ENCODE peak calls at places on chromosomes 4 and X, in nine cellular contexts. One of them, this sample, is unnamed.

GRCh38 chrX:139784788-139785187 is 76.8 kb upstream of the MCF2 start:
- DNase-seq in HFF-Myc: no peak
- DNase-seq in cardiac muscle cell: no peak
- DNase-seq in dorsolateral prefrontal cortex: no peak
- DNase-seq in cardiac fibroblast: no peak
- DNase-seq in left lung: no peak
- DNase-seq in fibroblast of mammary gland: no peak
- DNase-seq in right lobe of liver: no peak
- DNase-seq in astrocyte of the spinal cord: no peak
- DNase-seq in this sample: no peak

GRCh38 chr4:101101072-101101471 is 246.3 kb downstream of the PPP3CA start:
- DNase-seq in left lung: no peak
- DNase-seq in cardiac fibroblast: no peak
- DNase-seq in astrocyte of the spinal cord: no peak
- DNase-seq in cardiac muscle cell: no peak
- DNase-seq in dorsolateral prefrontal cortex: no peak
- DNase-seq in fibroblast of mammary gland: no peak
- DNase-seq in HFF-Myc: no peak
- DNase-seq in right lobe of liver: no peak
- DNase-seq in this sample: no peak

GRCh38 chr4:2251073-2251794 is 9.3 kb upstream of the HAUS3 start:
- DNase-seq in left lung: peak; percentile 26
- DNase-seq in right lobe of liver: peak; percentile 48
- DNase-seq in cardiac fibroblast: no peak
- DNase-seq in dorsolateral prefrontal cortex: peak; percentile 31
- DNase-seq in fibroblast of mammary gland: no peak
- DNase-seq in HFF-Myc: no peak
- DNase-seq in astrocyte of the spinal cord: no peak
- DNase-seq in cardiac muscle cell: no peak
- DNase-seq in this sample: no peak

GRCh38 chr4:130659314-130659713 is 1563.4 kb downstream of the C4orf33 start:
- DNase-seq in right lobe of liver: no peak
- DNase-seq in HFF-Myc: no peak
- DNase-seq in cardiac muscle cell: no peak
- DNase-seq in astrocyte of the spinal cord: no peak
- DNase-seq in fibroblast of mammary gland: no peak
- DNase-seq in cardiac fibroblast: no peak
- DNase-seq in left lung: no peak
- DNase-seq in dorsolateral prefrontal cortex: no peak
- DNase-seq in this sample: no peak

GRCh38 chrX:131907488-131908314 is 115.4 kb upstream of the STK26 start:
- DNase-seq in cardiac fibroblast: no peak
- DNase-seq in astrocyte of the spinal cord: no peak
- DNase-seq in fibroblast of mammary gland: no peak
- DNase-seq in left lung: no peak
- DNase-seq in HFF-Myc: no peak
- DNase-seq in cardiac muscle cell: no peak
- DNase-seq in right lobe of liver: peak; percentile 43
- DNase-seq in dorsolateral prefrontal cortex: no peak
- DNase-seq in this sample: no peak

GRCh38 chr4:67721770-67722597 is 21.0 kb upstream of the UBA6 start:
- DNase-seq in right lobe of liver: no peak
- DNase-seq in left lung: no peak
- DNase-seq in fibroblast of mammary gland: peak; percentile 42
- DNase-seq in cardiac muscle cell: no peak
- DNase-seq in cardiac fibroblast: peak; percentile 26
- DNase-seq in HFF-Myc: peak; percentile 67
- DNase-seq in astrocyte of the spinal cord: peak; percentile 44
- DNase-seq in dorsolateral prefrontal cortex: no peak
- DNase-seq in this sample: peak; percentile 32

GRCh38 chr4:156968479-156968984 is 3.1 kb downstream of the PDGFC start:
- DNase-seq in astrocyte of the spinal cord: peak; percentile 90
- DNase-seq in right lobe of liver: no peak
- DNase-seq in cardiac muscle cell: peak; percentile 69
- DNase-seq in fibroblast of mammary gland: peak; percentile 85
- DNase-seq in cardiac fibroblast: peak; percentile 87
- DNase-seq in left lung: peak; percentile 47
- DNase-seq in HFF-Myc: peak; percentile 77
- DNase-seq in dorsolateral prefrontal cortex: peak; percentile 57
- DNase-seq in this sample: peak; percentile 92

GRCh38 chrX:40174594-40175415 is 77.0 kb upstream of the BCOR start:
- DNase-seq in astrocyte of the spinal cord: peak; percentile 56
- DNase-seq in dorsolateral prefrontal cortex: no peak
- DNase-seq in fibroblast of mammary gland: no peak
- DNase-seq in left lung: peak; percentile 43
- DNase-seq in cardiac muscle cell: peak; percentile 82
- DNase-seq in HFF-Myc: no peak
- DNase-seq in right lobe of liver: peak; percentile 65
- DNase-seq in cardiac fibroblast: peak; percentile 64
- DNase-seq in this sample: peak; percentile 77

GRCh38 chrX:8067754-8068469 is 103.2 kb downstream of the VCX2 start:
- DNase-seq in right lobe of liver: no peak
- DNase-seq in cardiac fibroblast: no peak
- DNase-seq in left lung: no peak
- DNase-seq in dorsolateral prefrontal cortex: no peak
- DNase-seq in HFF-Myc: no peak
- DNase-seq in cardiac muscle cell: no peak
- DNase-seq in astrocyte of the spinal cord: peak; percentile 30
- DNase-seq in fibroblast of mammary gland: peak; percentile 37
- DNase-seq in this sample: peak; percentile 0

GRCh38 chr4:25702848-25703247 is 47.2 kb downstream of the SLC34A2 start:
- DNase-seq in astrocyte of the spinal cord: peak; percentile 72
- DNase-seq in fibroblast of mammary gland: peak; percentile 80
- DNase-seq in cardiac fibroblast: peak; percentile 75
- DNase-seq in left lung: no peak
- DNase-seq in HFF-Myc: peak; percentile 11
- DNase-seq in right lobe of liver: no peak
- DNase-seq in cardiac muscle cell: peak; percentile 32
- DNase-seq in dorsolateral prefrontal cortex: peak; percentile 52
- DNase-seq in this sample: peak; percentile 3

GRCh38 chr4:183563874-183564273 is 59.0 kb downstream of the ING2 start:
- DNase-seq in dorsolateral prefrontal cortex: no peak
- DNase-seq in right lobe of liver: no peak
- DNase-seq in left lung: peak; percentile 40
- DNase-seq in cardiac fibroblast: peak; percentile 13
- DNase-seq in cardiac muscle cell: no peak
- DNase-seq in HFF-Myc: no peak
- DNase-seq in astrocyte of the spinal cord: peak; percentile 54
- DNase-seq in fibroblast of mammary gland: peak; percentile 76
- DNase-seq in this sample: peak; percentile 38

GRCh38 chr4:19693949-19694597 is 557.6 kb upstream of the SLIT2 start:
- DNase-seq in fibroblast of mammary gland: no peak
- DNase-seq in dorsolateral prefrontal cortex: no peak
- DNase-seq in left lung: no peak
- DNase-seq in right lobe of liver: no peak
- DNase-seq in HFF-Myc: no peak
- DNase-seq in astrocyte of the spinal cord: no peak
- DNase-seq in cardiac muscle cell: no peak
- DNase-seq in cardiac fibroblast: peak; percentile 52
- DNase-seq in this sample: no peak

GRCh38 chrX:142054094-142054493 is 150.4 kb downstream of the MAGEC1 start:
- DNase-seq in astrocyte of the spinal cord: no peak
- DNase-seq in cardiac muscle cell: no peak
- DNase-seq in left lung: no peak
- DNase-seq in fibroblast of mammary gland: no peak
- DNase-seq in HFF-Myc: no peak
- DNase-seq in cardiac fibroblast: no peak
- DNase-seq in right lobe of liver: no peak
- DNase-seq in dorsolateral prefrontal cortex: no peak
- DNase-seq in this sample: no peak

GRCh38 chr4:48334900-48335384 is 6.4 kb upstream of the SLAIN2 start:
- DNase-seq in cardiac fibroblast: no peak
- DNase-seq in left lung: no peak
- DNase-seq in HFF-Myc: no peak
- DNase-seq in cardiac muscle cell: no peak
- DNase-seq in fibroblast of mammary gland: peak; percentile 47
- DNase-seq in right lobe of liver: no peak
- DNase-seq in astrocyte of the spinal cord: no peak
- DNase-seq in dorsolateral prefrontal cortex: no peak
- DNase-seq in this sample: peak; percentile 44

GRCh38 chrX:6002056-6002455 is 226.6 kb downstream of the NLGN4X start:
- DNase-seq in astrocyte of the spinal cord: no peak
- DNase-seq in left lung: no peak
- DNase-seq in cardiac muscle cell: no peak
- DNase-seq in HFF-Myc: no peak
- DNase-seq in fibroblast of mammary gland: no peak
- DNase-seq in right lobe of liver: no peak
- DNase-seq in dorsolateral prefrontal cortex: no peak
- DNase-seq in cardiac fibroblast: no peak
- DNase-seq in this sample: no peak

GRCh38 chrX:154033848-154034247 is 14.1 kb upstream of the IRAK1 start:
- DNase-seq in dorsolateral prefrontal cortex: no peak
- DNase-seq in cardiac fibroblast: no peak
- DNase-seq in HFF-Myc: no peak
- DNase-seq in fibroblast of mammary gland: no peak
- DNase-seq in astrocyte of the spinal cord: no peak
- DNase-seq in left lung: no peak
- DNase-seq in cardiac muscle cell: no peak
- DNase-seq in right lobe of liver: no peak
- DNase-seq in this sample: no peak

GRCh38 chr4:125243835-125244397 is 70.8 kb upstream of the FAT4 start:
- DNase-seq in dorsolateral prefrontal cortex: no peak
- DNase-seq in cardiac fibroblast: no peak
- DNase-seq in fibroblast of mammary gland: no peak
- DNase-seq in HFF-Myc: no peak
- DNase-seq in right lobe of liver: no peak
- DNase-seq in astrocyte of the spinal cord: peak; percentile 17
- DNase-seq in left lung: no peak
- DNase-seq in cardiac muscle cell: no peak
- DNase-seq in this sample: peak; percentile 35

GRCh38 chrX:148417934-148418333 is 82.5 kb upstream of the AFF2 start:
- DNase-seq in astrocyte of the spinal cord: peak; percentile 52
- DNase-seq in cardiac fibroblast: no peak
- DNase-seq in fibroblast of mammary gland: peak; percentile 45
- DNase-seq in right lobe of liver: no peak
- DNase-seq in dorsolateral prefrontal cortex: no peak
- DNase-seq in cardiac muscle cell: no peak
- DNase-seq in HFF-Myc: no peak
- DNase-seq in left lung: no peak
- DNase-seq in this sample: peak; percentile 0

GRCh38 chr4:110869862-110870577 is 247.1 kb upstream of the PITX2 start:
- DNase-seq in HFF-Myc: no peak
- DNase-seq in cardiac fibroblast: peak; percentile 6
- DNase-seq in astrocyte of the spinal cord: peak; percentile 13
- DNase-seq in cardiac muscle cell: no peak
- DNase-seq in left lung: no peak
- DNase-seq in right lobe of liver: no peak
- DNase-seq in fibroblast of mammary gland: peak; percentile 77
- DNase-seq in dorsolateral prefrontal cortex: no peak
- DNase-seq in this sample: peak; percentile 75

GRCh38 chrX:133402042-133402453 is 13.2 kb downstream of the GPC4 start:
- DNase-seq in astrocyte of the spinal cord: peak; percentile 94
- DNase-seq in cardiac muscle cell: no peak
- DNase-seq in cardiac fibroblast: peak; percentile 27
- DNase-seq in left lung: no peak
- DNase-seq in HFF-Myc: no peak
- DNase-seq in fibroblast of mammary gland: peak; percentile 82
- DNase-seq in right lobe of liver: no peak
- DNase-seq in dorsolateral prefrontal cortex: no peak
- DNase-seq in this sample: no peak

GRCh38 chr4:176999943-177000543 is 207.3 kb upstream of the VEGFC start:
- DNase-seq in right lobe of liver: no peak
- DNase-seq in HFF-Myc: no peak
- DNase-seq in left lung: no peak
- DNase-seq in astrocyte of the spinal cord: no peak
- DNase-seq in cardiac muscle cell: no peak
- DNase-seq in cardiac fibroblast: peak; percentile 22
- DNase-seq in dorsolateral prefrontal cortex: no peak
- DNase-seq in fibroblast of mammary gland: no peak
- DNase-seq in this sample: no peak

GRCh38 chr4:762211-763190 is 56.9 kb downstream of the PCGF3 start:
- DNase-seq in HFF-Myc: no peak
- DNase-seq in astrocyte of the spinal cord: peak; percentile 43
- DNase-seq in cardiac fibroblast: peak; percentile 39
- DNase-seq in cardiac muscle cell: no peak
- DNase-seq in dorsolateral prefrontal cortex: no peak
- DNase-seq in right lobe of liver: peak; percentile 53
- DNase-seq in left lung: no peak
- DNase-seq in fibroblast of mammary gland: peak; percentile 27
- DNase-seq in this sample: no peak

GRCh38 chr4:104345598-104346242 is 149.0 kb downstream of the CXXC4 start:
- DNase-seq in HFF-Myc: no peak
- DNase-seq in astrocyte of the spinal cord: no peak
- DNase-seq in left lung: no peak
- DNase-seq in cardiac fibroblast: no peak
- DNase-seq in cardiac muscle cell: no peak
- DNase-seq in right lobe of liver: peak; percentile 23
- DNase-seq in fibroblast of mammary gland: no peak
- DNase-seq in dorsolateral prefrontal cortex: no peak
- DNase-seq in this sample: no peak

GRCh38 chrX:21770631-21771321 is 12.9 kb upstream of the SMPX start:
- DNase-seq in left lung: no peak
- DNase-seq in cardiac fibroblast: no peak
- DNase-seq in astrocyte of the spinal cord: no peak
- DNase-seq in dorsolateral prefrontal cortex: no peak
- DNase-seq in right lobe of liver: no peak
- DNase-seq in fibroblast of mammary gland: no peak
- DNase-seq in HFF-Myc: no peak
- DNase-seq in cardiac muscle cell: no peak
- DNase-seq in this sample: no peak
- TF ChIP-seq CTCF in left lung: no peak
- TF ChIP-seq CTCF in cardiac fibroblast: no peak
- TF ChIP-seq CTCF in astrocyte of the spinal cord: no peak
- TF ChIP-seq CTCF in dorsolateral prefrontal cortex: no peak
- TF ChIP-seq CTCF in right lobe of liver: no peak
- TF ChIP-seq CTCF in fibroblast of mammary gland: no peak
- TF ChIP-seq CTCF in HFF-Myc: no peak
- TF ChIP-seq CTCF in cardiac muscle cell: no peak
- TF ChIP-seq CTCF in this sample: no peak

GRCh38 chr4:118760092-118760491 is 74.9 kb downstream of the METTL14 start:
- DNase-seq in right lobe of liver: no peak
- DNase-seq in HFF-Myc: no peak
- DNase-seq in fibroblast of mammary gland: no peak
- DNase-seq in cardiac muscle cell: no peak
- DNase-seq in dorsolateral prefrontal cortex: no peak
- DNase-seq in cardiac fibroblast: no peak
- DNase-seq in astrocyte of the spinal cord: no peak
- DNase-seq in left lung: no peak
- DNase-seq in this sample: no peak
- H3K4me3 ChIP-seq in right lobe of liver: no peak overlapping the region
- H3K4me3 ChIP-seq in HFF-Myc: no peak overlapping the region
- H3K4me3 ChIP-seq in fibroblast of mammary gland: no peak overlapping the region
- H3K4me3 ChIP-seq in cardiac muscle cell: no peak overlapping the region
- H3K4me3 ChIP-seq in dorsolateral prefrontal cortex: no peak overlapping the region
- H3K4me3 ChIP-seq in cardiac fibroblast: no peak overlapping the region
- H3K4me3 ChIP-seq in astrocyte of the spinal cord: no peak overlapping the region
- H3K4me3 ChIP-seq in left lung: no peak overlapping the region
- H3K4me3 ChIP-seq in this sample: no peak overlapping the region

GRCh38 chrX:54786972-54787371 is 11.1 kb downstream of the ITIH6 start:
- DNase-seq in cardiac fibroblast: no peak
- DNase-seq in fibroblast of mammary gland: no peak
- DNase-seq in astrocyte of the spinal cord: no peak
- DNase-seq in HFF-Myc: no peak
- DNase-seq in left lung: no peak
- DNase-seq in cardiac muscle cell: peak; percentile 5
- DNase-seq in right lobe of liver: no peak
- DNase-seq in dorsolateral prefrontal cortex: no peak
- DNase-seq in this sample: no peak
- TF ChIP-seq CTCF in cardiac fibroblast: no peak
- TF ChIP-seq CTCF in fibroblast of mammary gland: no peak
- TF ChIP-seq CTCF in astrocyte of the spinal cord: no peak
- TF ChIP-seq CTCF in HFF-Myc: no peak
- TF ChIP-seq CTCF in left lung: no peak
- TF ChIP-seq CTCF in cardiac muscle cell: no peak
- TF ChIP-seq CTCF in right lobe of liver: peak; percentile 51
- TF ChIP-seq CTCF in dorsolateral prefrontal cortex: no peak
- TF ChIP-seq CTCF in this sample: no peak

GRCh38 chrX:150897371-150898319 is 823 bp downstream of the CD99L2 start:
- DNase-seq in left lung: no peak
- DNase-seq in astrocyte of the spinal cord: peak; percentile 15
- DNase-seq in cardiac muscle cell: no peak
- DNase-seq in dorsolateral prefrontal cortex: peak; percentile 47
- DNase-seq in fibroblast of mammary gland: peak; percentile 27
- DNase-seq in cardiac fibroblast: peak; percentile 54
- DNase-seq in right lobe of liver: no peak
- DNase-seq in HFF-Myc: no peak
- DNase-seq in this sample: peak; percentile 30
- H3K4me3 ChIP-seq in left lung: peak overlapping the region; percentile 41
- H3K4me3 ChIP-seq in astrocyte of the spinal cord: peak overlapping the region; percentile 67
- H3K4me3 ChIP-seq in cardiac muscle cell: peak overlapping the region; percentile 77
- H3K4me3 ChIP-seq in dorsolateral prefrontal cortex: peak overlapping the region; percentile 47
- H3K4me3 ChIP-seq in fibroblast of mammary gland: peak overlapping the region; percentile 57
- H3K4me3 ChIP-seq in cardiac fibroblast: peak overlapping the region; percentile 61
- H3K4me3 ChIP-seq in right lobe of liver: peak overlapping the region; percentile 49
- H3K4me3 ChIP-seq in HFF-Myc: peak overlapping the region; percentile 59
- H3K4me3 ChIP-seq in this sample: peak overlapping the region; percentile 75